ENCODE peak calls at places on chromosomes 12 and 14, in eight cellular contexts. Q is IMR-90; O is nucleus accumbens; F is head of caudate nucleus; E is H7; X is aorta; H is stimulated activated naive CD4-positive, alpha-beta T cell; M is tibial artery. C is an unnamed sample.

GRCh38 chr14:36052681-36053080 is 123.8 kb downstream of the PTCSC3 start:
- DNase-seq in Q (no peak), F (no peak), X (no peak), E (no peak), M (no peak), H (no peak), O (no peak), C (no peak)

GRCh38 chr14:91315844-91316267 is 71.4 kb upstream of the GPR68 start:
- DNase-seq in F (no peak), H (peak; percentile 85), M (no peak), X (no peak), O (no peak), E (no peak), Q (no peak), C (no peak)

GRCh38 chr12:128819293-128820144 is 4.2 kb downstream of the SLC15A4 start:
- DNase-seq in M (no peak), E (no peak), Q (no peak), H (no peak), O (no peak), X (no peak), F (no peak), C (no peak)

GRCh38 chr14:100386121-100386520 is 63.0 kb downstream of the SLC25A47 start:
- DNase-seq in O (no peak), X (no peak), F (no peak), E (peak; percentile 54), H (no peak), M (no peak), Q (peak; percentile 34), C (no peak)

GRCh38 chr14:94598816-94599655 is 13.2 kb upstream of the SERPINA3 start:
- DNase-seq in Q (peak; percentile 97), O (peak; percentile 29), H (no peak), M (peak; percentile 83), E (peak; percentile 56), X (peak; percentile 71), F (peak; percentile 61), C (no peak)

GRCh38 chr12:31021809-31022492 is 51.7 kb upstream of the DDX11 start:
- DNase-seq in F (no peak), Q (no peak), E (no peak), M (no peak), X (no peak), O (no peak), H (no peak), C (no peak)

GRCh38 chr12:92739099-92739498 is 36.3 kb downstream of the PLEKHG7 start:
- DNase-seq in M (no peak), F (no peak), Q (peak; percentile 12), E (no peak), X (no peak), H (no peak), O (no peak), C (no peak)

GRCh38 chr12:116614194-116614885 is 55.2 kb downstream of the MAP1LC3B2 start:
- DNase-seq in Q (peak; percentile 32), O (no peak), H (no peak), X (no peak), F (no peak), E (no peak), M (no peak), C (no peak)

GRCh38 chr12:31005944-31006361 is 67.7 kb upstream of the DDX11 start:
- DNase-seq in H (no peak), Q (peak; percentile 20), O (no peak), E (no peak), M (peak; percentile 63), F (no peak), X (no peak), C (no peak)

GRCh38 chr12:65522956-65523857 is 244.7 kb downstream of the MSRB3 start:
- DNase-seq in O (no peak), Q (peak; percentile 50), H (no peak), E (no peak), F (no peak), M (no peak), X (no peak), C (no peak)

GRCh38 chr12:121089031-121089812 is 43.5 kb upstream of the P2RX7 start:
- DNase-seq in F (no peak), O (no peak), M (no peak), Q (no peak), H (no peak), E (peak; percentile 54), X (no peak), C (no peak)

GRCh38 chr14:46378248-46378647 is 273.3 kb downstream of the RPL10L start:
- DNase-seq in O (no peak), Q (no peak), X (no peak), H (no peak), M (no peak), F (no peak), E (no peak), C (no peak)

GRCh38 chr12:68631177-68631576 is 20.5 kb downstream of the RAP1B start:
- DNase-seq in E (no peak), O (no peak), H (no peak), F (no peak), X (no peak), Q (peak; percentile 22), M (no peak), C (no peak)

GRCh38 chr12:131454418-131455217 is 256.3 kb upstream of the SFSWAP start:
- DNase-seq in E (peak; percentile 90), H (no peak), Q (no peak), F (no peak), O (no peak), X (no peak), M (peak; percentile 54), C (peak; percentile 17)

GRCh38 chr14:52286659-52287649 is 19.5 kb downstream of the PTGDR start:
- DNase-seq in Q (peak; percentile 21), F (no peak), E (no peak), M (no peak), O (no peak), X (no peak), H (peak; percentile 4), C (no peak)

GRCh38 chr12:69405466-69405865 is 45.9 kb downstream of the YEATS4 start:
- DNase-seq in O (no peak), F (no peak), X (peak; percentile 72), Q (peak; percentile 98), E (no peak), M (peak; percentile 68), H (no peak), C (no peak)

GRCh38 chr14:95320076-95320895 is 578 bp upstream of the CLMN start:
- DNase-seq in X (peak; percentile 63), Q (no peak), F (no peak), H (peak; percentile 3), O (no peak), E (no peak), M (no peak), C (no peak)

GRCh38 chr12:48818831-48819590 is 715 bp downstream of the CACNB3 start:
- DNase-seq in E (no peak), O (peak; percentile 24), H (no peak), F (no peak), M (no peak), Q (no peak), X (no peak), C (peak; percentile 49)

GRCh38 chr14:49946320-49947141 is 53.6 kb downstream of the ARF6 start:
- DNase-seq in E (no peak), H (no peak), F (no peak), M (peak; percentile 43), X (no peak), Q (peak; percentile 68), O (no peak), C (peak; percentile 100)